ENCODE peak calls at places on chromosomes 6 and 20, in five cellular contexts. Q is occipital lobe, L is COR-L47, X is GM04504, S is endodermal cell. A is an unnamed sample.

GRCh38 chr20:34708621-34709043 is 4.5 kb downstream of the TP53INP2 start:
- DNase-seq in Q (peak; percentile 14), L (peak; percentile 32), X (no peak), S (peak; percentile 81), A (peak; percentile 47)

GRCh38 chr6:34979994-34980393 is 90.9 kb downstream of the ANKS1A start:
- DNase-seq in Q (no peak), L (no peak), X (no peak), S (no peak), A (no peak)

GRCh38 chr6:10555625-10556309 is 34.6 kb downstream of the GCNT2 start:
- DNase-seq in Q (peak; percentile 34), L (peak; percentile 78), X (no peak), S (peak; percentile 88), A (peak; percentile 83)

GRCh38 chr6:3292431-3293197 is 33.9 kb downstream of the PSMG4 start:
- DNase-seq in Q (no peak), L (no peak), X (no peak), S (peak; percentile 32), A (no peak)

GRCh38 chr20:56628015-56628872 is 862 bp upstream of the TFAP2C start:
- DNase-seq in Q (no peak), L (no peak), X (no peak), S (peak; percentile 81), A (peak; percentile 79)

GRCh38 chr6:106192824-106193223 is 106.7 kb downstream of the PRDM1 start:
- DNase-seq in Q (no peak), L (no peak), X (peak; percentile 38), S (no peak), A (no peak)

GRCh38 chr6:139330841-139331500 is 39.2 kb upstream of the TXLNB start:
- DNase-seq in Q (no peak), L (no peak), X (no peak), S (no peak), A (no peak)

GRCh38 chr6:94215614-94216013 is 796.3 kb upstream of the EPHA7 start:
- DNase-seq in Q (no peak), L (no peak), X (no peak), S (no peak), A (no peak)

GRCh38 chr6:139407718-139408222 is 33.3 kb upstream of the CITED2 start:
- DNase-seq in Q (no peak), L (no peak), X (peak; percentile 91), S (no peak), A (no peak)

GRCh38 chr20:63241272-63241671 is 5.6 kb downstream of the BIRC7 start:
- DNase-seq in Q (no peak), L (no peak), X (no peak), S (no peak), A (no peak)

GRCh38 chr6:17584241-17584803 is 15.8 kb upstream of the FAM8A1 start:
- DNase-seq in Q (no peak), L (peak; percentile 71), X (peak; percentile 65), S (peak; percentile 53), A (peak; percentile 41)

GRCh38 chr6:21265264-21266044 is 328.1 kb upstream of the SOX4 start:
- DNase-seq in Q (no peak), L (no peak), X (no peak), S (no peak), A (no peak)

GRCh38 chr20:46408281-46408731 is 1.9 kb upstream of the ELMO2 start:
- DNase-seq in Q (no peak), L (no peak), X (no peak), S (no peak), A (peak; percentile 38)

GRCh38 chr6:20655317-20655716 is 121.1 kb downstream of the CDKAL1 start:
- DNase-seq in Q (no peak), L (no peak), X (no peak), S (no peak), A (no peak)

GRCh38 chr20:6768228-6769185 is 1.0 kb downstream of the BMP2 start:
- DNase-seq in Q (peak; percentile 53), L (peak; percentile 22), X (no peak), S (peak; percentile 77), A (peak; percentile 54)

GRCh38 chr6:73121421-73121993 is 103.8 kb downstream of the KHDC1L start:
- DNase-seq in Q (no peak), L (no peak), X (peak; percentile 55), S (no peak), A (no peak)

GRCh38 chr6:34391711-34392496 is 565 bp downstream of the NUDT3 start:
- DNase-seq in Q (peak; percentile 41), L (peak; percentile 32), X (no peak), S (peak; percentile 88), A (peak; percentile 81)

GRCh38 chr20:39112196-39112743 is 150.1 kb downstream of the DHX35 start:
- DNase-seq in Q (no peak), L (peak; percentile 29), X (peak; percentile 3), S (peak; percentile 88), A (peak; percentile 81)

GRCh38 chr20:19600042-19600441 is 158.0 kb upstream of the RIN2 start:
- DNase-seq in Q (no peak), L (no peak), X (no peak), S (peak; percentile 60), A (no peak)

GRCh38 chr6:70236304-70236703 is 66.6 kb downstream of the COL9A1 start:
- DNase-seq in Q (no peak), L (no peak), X (no peak), S (no peak), A (no peak)

GRCh38 chr20:12383770-12384304 is 466.1 kb downstream of the BTBD3 start:
- DNase-seq in Q (no peak), L (no peak), X (no peak), S (no peak), A (no peak)

GRCh38 chr6:34912715-34913464 is 23.8 kb downstream of the ANKS1A start:
- DNase-seq in Q (no peak), L (no peak), X (peak; percentile 24), S (no peak), A (no peak)

GRCh38 chr6:108656834-108657233 is 96.1 kb downstream of the FOXO3 start:
- DNase-seq in Q (no peak), L (no peak), X (no peak), S (no peak), A (no peak)

GRCh38 chr6:15464211-15464725 is 198.6 kb downstream of the DTNBP1 start:
- DNase-seq in Q (no peak), L (no peak), X (no peak), S (peak; percentile 83), A (peak; percentile 47)

GRCh38 chr6:43877021-43877420 is 107.0 kb downstream of the VEGFA start:
- DNase-seq in Q (no peak), L (no peak), X (no peak), S (no peak), A (no peak)

A was measured in ELF-1.